ENCODE peak calls at places on chromosomes 1 and 21, in four cellular contexts. D is B cell, X is astrocyte of the spinal cord, F is AG04450. L is an unnamed sample.

GRCh38 chr21:33394260-33394659 is 9.0 kb upstream of the IFNGR2 start:
- DNase-seq in D (no peak), F (no peak), X (no peak), L (no peak)

GRCh38 chr1:87594736-87595383 is 266.2 kb downstream of the LMO4 start:
- DNase-seq in X (peak; percentile 24), F (no peak), D (no peak), L (peak; percentile 3)

GRCh38 chr1:28062806-28063205 is 25.6 kb downstream of the EYA3 start:
- DNase-seq in D (no peak), X (peak; percentile 16), F (no peak), L (no peak)

GRCh38 chr1:109530457-109531204 is 9.0 kb upstream of the GPR61 start:
- DNase-seq in D (no peak), X (no peak), F (no peak), L (no peak)

GRCh38 chr1:197444754-197445153 is 176.7 kb downstream of the CRB1 start:
- DNase-seq in D (no peak), X (no peak), F (no peak), L (no peak)

GRCh38 chr1:3313579-3313955 is 140.9 kb upstream of the ARHGEF16 start:
- DNase-seq in F (peak; percentile 55), D (no peak), X (peak; percentile 94), L (peak; percentile 94)

GRCh38 chr1:228851196-228851595 is 115.9 kb downstream of the RHOU start:
- DNase-seq in D (no peak), X (no peak), F (no peak), L (no peak)

GRCh38 chr21:25362375-25363267 is 244.7 kb downstream of the MRPL39 start:
- DNase-seq in F (no peak), D (no peak), X (no peak), L (no peak)

GRCh38 chr1:206568779-206569352 is 43.4 kb downstream of the EIF2D start:
- DNase-seq in F (no peak), X (no peak), D (no peak), L (no peak)

GRCh38 chr21:38139380-38140168 is 117.2 kb upstream of the KCNJ15 start:
- DNase-seq in F (peak; percentile 24), X (peak; percentile 24), D (no peak), L (no peak)

GRCh38 chr1:243316366-243316989 is 60.6 kb downstream of the SDCCAG8 start:
- DNase-seq in D (no peak), X (no peak), F (no peak), L (no peak)

GRCh38 chr1:76176020-76176419 is 101.5 kb downstream of the ST6GALNAC3 start:
- DNase-seq in D (no peak), X (no peak), F (no peak), L (no peak)

GRCh38 chr1:33826711-33827110 is 37.2 kb upstream of the HMGB4 start:
- DNase-seq in F (no peak), D (no peak), X (no peak), L (no peak)

GRCh38 chr21:20971296-20971921 is 26.8 kb upstream of the NCAM2 start:
- DNase-seq in D (peak; percentile 22), F (peak; percentile 2), X (peak; percentile 68), L (peak; percentile 68)

GRCh38 chr1:182193908-182194550 is 132.5 kb upstream of the ZNF648 start:
- DNase-seq in X (peak; percentile 11), D (no peak), F (no peak), L (no peak)

GRCh38 chr1:228164561-228165371 is 838 bp upstream of the IBA57 start:
- DNase-seq in D (no peak), F (no peak), X (no peak), L (no peak)

GRCh38 chr1:20322825-20323612 is 32.3 kb downstream of the VWA5B1 start:
- DNase-seq in F (no peak), X (peak; percentile 48), D (no peak), L (no peak)

GRCh38 chr1:2948751-2949680 is 72.3 kb upstream of the ACTRT2 start:
- DNase-seq in X (no peak), F (no peak), D (no peak), L (no peak)

GRCh38 chr1:78073441-78073840 is 27.7 kb downstream of the GIPC2 start:
- DNase-seq in X (no peak), F (no peak), D (no peak), L (no peak)

GRCh38 chr1:214476958-214477870 is 74.2 kb downstream of the PTPN14 start:
- DNase-seq in F (peak; percentile 56), X (peak; percentile 95), D (no peak), L (peak; percentile 93)

GRCh38 chr1:26861889-26862371 is 1.0 kb upstream of the SFN start:
- DNase-seq in D (no peak), X (no peak), F (no peak), L (no peak)

GRCh38 chr1:151905070-151905442 is 4.3 kb downstream of the THEM4 start:
- DNase-seq in F (no peak), D (no peak), X (no peak), L (no peak)

GRCh38 chr1:170461362-170461761 is 70.6 kb upstream of the GORAB start:
- DNase-seq in X (peak; percentile 58), D (no peak), F (no peak), L (no peak)

GRCh38 chr1:171636141-171636540 is 14.1 kb downstream of the MYOCOS start:
- DNase-seq in D (no peak), F (no peak), X (no peak), L (no peak)

GRCh38 chr1:96651517-96651916 is 70.1 kb upstream of the PTBP2 start:
- DNase-seq in D (no peak), F (no peak), X (no peak), L (no peak)

GRCh38 chr1:148160048-148160395 is 7.9 kb upstream of the NBPF11 start:
- DNase-seq in D (no peak), X (no peak), F (no peak), L (no peak)

GRCh38 chr21:33286600-33287456 is 20.7 kb downstream of the IL10RB start:
- DNase-seq in X (peak; percentile 82), D (no peak), F (no peak), L (peak; percentile 57)

GRCh38 chr1:228358039-228358763 is 48.4 kb downstream of the TRIM11 start:
- DNase-seq in D (no peak), X (no peak), F (no peak), L (no peak)

GRCh38 chr1:39957299-39958020 is 2.5 kb downstream of the MFSD2A start:
- DNase-seq in F (no peak), X (no peak), D (no peak), L (no peak)

GRCh38 chr1:27000092-27000816 is 6.8 kb downstream of the TRNP1 start:
- DNase-seq in X (no peak), D (no peak), F (no peak), L (no peak)

GRCh38 chr1:5682626-5683235 is 309.5 kb downstream of the NPHP4 start:
- DNase-seq in X (no peak), F (no peak), D (no peak), L (no peak)

GRCh38 chr1:9993571-9994075 is 3.4 kb upstream of the RBP7 start:
- DNase-seq in F (no peak), D (no peak), X (no peak), L (no peak)

GRCh38 chr1:114780344-114781226 is at the start of gene SIKE1:
- DNase-seq in X (peak; percentile 97), F (peak; percentile 85), D (peak; percentile 94), L (peak; percentile 91)
- TF ChIP-seq CTCF in X (no peak), F (no peak), D (no peak), L (peak; percentile 3)

DNA sequence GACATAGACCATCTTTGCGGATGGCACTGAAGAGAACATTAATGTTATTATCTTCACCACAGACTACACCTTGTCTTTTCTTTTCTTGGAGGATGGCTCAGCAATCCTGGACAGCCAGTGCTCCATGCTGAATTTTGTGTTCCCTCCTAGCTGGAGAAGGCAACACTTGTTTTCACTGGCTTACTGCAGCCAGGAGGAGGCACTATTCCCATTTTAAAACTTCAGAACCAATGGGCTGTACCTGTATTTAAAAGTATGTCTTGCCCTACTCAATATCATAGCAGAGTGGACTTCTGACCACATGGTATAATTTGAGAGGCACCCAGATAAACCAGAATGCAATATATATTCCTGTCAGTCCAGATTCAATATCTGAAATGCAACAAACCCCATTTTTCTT is 53.3 kb upstream of the POGK start:
- DNase-seq in D (no peak), X (no peak), F (no peak), L (no peak)
- TF ChIP-seq CTCF in D (no peak), X (no peak), F (no peak), L (no peak)

DNA sequence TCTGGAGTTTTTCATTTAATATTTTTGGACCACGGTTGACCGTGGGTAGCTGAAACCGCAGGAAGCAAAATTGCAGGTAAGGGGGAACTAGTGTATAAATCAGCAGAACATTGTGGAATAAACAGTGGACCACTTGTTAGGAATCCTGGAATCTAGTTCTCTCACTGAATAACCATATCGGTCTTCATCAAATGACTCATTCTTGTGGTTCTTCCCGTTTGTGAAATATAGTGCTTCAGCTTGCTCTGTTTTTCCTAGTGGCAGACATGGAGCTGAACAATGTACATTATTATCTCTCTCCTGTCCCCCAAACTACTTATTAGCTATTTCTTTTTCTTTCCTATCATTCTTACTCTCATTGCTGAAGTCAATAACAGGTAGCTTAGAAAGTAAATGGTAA is 61.9 kb downstream of the HSPA13 start:
- DNase-seq in D (no peak), X (peak; percentile 15), F (no peak), L (no peak)
- TF ChIP-seq CTCF in D (no peak), X (no peak), F (no peak), L (no peak)

GRCh38 chr1:204017032-204017431 is 55.9 kb upstream of the SOX13 start:
- DNase-seq in D (no peak), X (no peak), F (no peak), L (no peak)
- TF ChIP-seq CTCF in D (no peak), X (no peak), F (no peak), L (no peak)